ENCODE peak calls at places on chromosomes 12 and 14, in four cellular contexts. U is aorta, X is body of pancreas, Y is foreskin keratinocyte. Q is an unnamed sample.

GRCh38 chr12:53825246-53826081 is 73.7 kb upstream of the CISTR start:
- DNase-seq in X (no peak), U (no peak), Y (no peak), Q (no peak)

GRCh38 chr12:102874819-102875218 is 42.2 kb downstream of the PAH start:
- DNase-seq in U (no peak), X (no peak), Y (no peak), Q (no peak)

GRCh38 chr12:6378709-6379427 is 3.5 kb upstream of the SCNN1A start:
- DNase-seq in Y (no peak), X (no peak), U (no peak), Q (no peak)

GRCh38 chr12:96516472-96517417 is 27.4 kb downstream of the CFAP54 start:
- DNase-seq in U (peak; percentile 88), Y (no peak), X (peak; percentile 81), Q (peak; percentile 90)

GRCh38 chr12:39675263-39675662 is 55.7 kb upstream of the ABCD2 start:
- DNase-seq in Y (no peak), U (no peak), X (no peak), Q (no peak)

GRCh38 chr14:50714452-50715073 is 46.5 kb upstream of the SAV1 start:
- DNase-seq in U (no peak), Y (no peak), X (peak; percentile 17), Q (no peak)

GRCh38 chr12:116123511-116124258 is 153.8 kb downstream of the MED13L start:
- DNase-seq in X (peak; percentile 47), U (no peak), Y (no peak), Q (no peak)

GRCh38 chr14:74618078-74618952 is 6.3 kb upstream of the LTBP2 start:
- DNase-seq in U (no peak), X (peak; percentile 76), Y (peak; percentile 84), Q (peak; percentile 87)

GRCh38 chr12:31323466-31324115 is 2.4 kb downstream of the SINHCAF start:
- DNase-seq in U (peak; percentile 82), Y (peak; percentile 22), X (no peak), Q (peak; percentile 92)

GRCh38 chr14:33432407-33433023 is 493.8 kb downstream of the NPAS3 start:
- DNase-seq in U (no peak), Y (no peak), X (peak; percentile 38), Q (no peak)

GRCh38 chr12:62969695-62970094 is 34.7 kb upstream of the PPM1H start:
- DNase-seq in U (no peak), Y (no peak), X (no peak), Q (no peak)

GRCh38 chr12:5817246-5817645 is 127.8 kb downstream of the ANO2 start:
- DNase-seq in Y (no peak), U (no peak), X (no peak), Q (no peak)

GRCh38 chr12:22409071-22409951 is 74.8 kb upstream of the ST8SIA1 start:
- DNase-seq in X (peak; percentile 8), U (no peak), Y (no peak), Q (peak; percentile 68)

GRCh38 chr14:75469606-75470237 is 41.9 kb downstream of the JDP2 start:
- DNase-seq in X (peak; percentile 95), U (peak; percentile 91), Y (no peak), Q (no peak)

GRCh38 chr14:42057176-42057575 is 450.5 kb downstream of the LRFN5 start:
- DNase-seq in U (no peak), X (no peak), Y (no peak), Q (no peak)

GRCh38 chr14:77892381-77892871 is 92.5 kb downstream of the ADCK1 start:
- DNase-seq in U (no peak), Y (no peak), X (no peak), Q (peak; percentile 29)

GRCh38 chr12:32400114-32400672 is 835 bp downstream of the FGD4 start:
- DNase-seq in U (no peak), Y (no peak), X (no peak), Q (no peak)

DNA sequence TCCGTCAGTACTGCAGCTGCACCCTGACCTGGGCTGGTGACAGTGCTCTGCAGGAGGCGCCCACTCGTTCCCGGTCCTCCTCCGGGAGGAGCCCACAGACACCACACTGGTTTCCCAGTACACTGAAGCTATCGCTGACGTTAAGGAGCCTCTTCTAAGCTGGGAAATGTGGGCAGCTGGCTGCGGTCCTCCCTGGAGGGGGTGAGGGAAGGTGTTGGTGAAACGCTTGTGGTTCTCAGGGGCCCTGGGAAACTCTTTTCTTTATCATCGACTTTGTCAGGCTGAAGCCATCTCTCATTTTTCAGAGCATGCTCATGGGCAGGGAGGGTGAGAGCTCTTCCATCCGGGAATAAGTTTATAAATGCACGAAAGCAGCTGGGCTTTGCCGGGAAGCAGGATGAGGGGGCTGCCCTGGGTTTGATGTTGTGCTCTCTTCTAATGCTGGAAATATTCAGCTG is 176.0 kb downstream of the CHST11 start:
- DNase-seq in X (no peak), U (no peak), Y (no peak), Q (no peak)
- H3K27ac ChIP-seq in X (no peak overlapping the region), U (no peak overlapping the region), Y (no peak overlapping the region), Q (no peak overlapping the region)

DNA sequence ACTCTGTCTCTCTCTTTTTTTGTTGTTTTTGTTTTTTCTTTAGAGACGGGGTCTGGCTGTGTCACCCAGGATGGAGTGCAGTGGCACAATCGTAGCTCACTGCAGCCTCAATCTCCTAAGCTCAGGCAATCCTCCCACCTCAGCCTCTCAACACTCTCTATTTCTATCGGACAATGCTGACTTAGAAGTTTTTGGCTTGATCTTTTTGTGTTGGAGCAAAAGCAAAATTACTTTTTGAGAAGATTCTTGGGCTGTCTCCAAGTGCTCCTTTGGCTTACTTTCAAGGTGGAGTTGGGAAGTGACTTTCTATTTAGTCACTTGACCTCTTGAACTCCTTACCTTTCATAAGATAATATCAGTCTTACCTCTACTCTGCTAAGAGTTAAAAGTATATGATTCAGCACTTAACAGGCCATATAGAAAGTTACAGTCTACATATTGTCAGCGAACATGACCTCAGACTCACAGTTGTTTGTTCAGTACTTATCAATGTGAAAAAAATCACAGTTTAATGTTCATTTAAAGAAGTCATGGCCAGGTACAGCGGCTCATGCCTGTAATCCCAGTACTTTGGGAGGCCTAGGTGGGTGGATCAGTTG is 15.4 kb upstream of the MIA2 start:
- DNase-seq in U (no peak), X (no peak), Y (peak; percentile 79), Q (no peak)
- H3K27ac ChIP-seq in U (no peak overlapping the region), X (no peak overlapping the region), Y (peak overlapping the region; percentile 54), Q (no peak overlapping the region)

GRCh38 chr12:51759695-51760094 is 88.8 kb downstream of the FIGNL2 start:
- DNase-seq in X (no peak), U (no peak), Y (no peak), Q (no peak)
- H3K27ac ChIP-seq in X (no peak overlapping the region), U (no peak overlapping the region), Y (no peak overlapping the region), Q (no peak overlapping the region)

GRCh38 chr14:24436355-24437019 is 6.1 kb downstream of the SDR39U1 start:
- DNase-seq in X (peak; percentile 54), Y (peak; percentile 24), U (no peak), Q (no peak)

GRCh38 chr14:24434676-24435075 is 4.9 kb downstream of the KHNYN start:
- DNase-seq in X (no peak), Y (no peak), U (no peak), Q (no peak)

GRCh38 chr14:24435998-24436354 is 6.2 kb downstream of the KHNYN start:
- DNase-seq in U (no peak), X (no peak), Y (no peak), Q (no peak)

GRCh38 chr14:24437020-24437735 is 5.4 kb downstream of the SDR39U1 start:
- DNase-seq in X (no peak), Y (no peak), U (no peak), Q (no peak)

GRCh38 chr14:24435192-24435810 is 5.5 kb downstream of the KHNYN start:
- DNase-seq in Y (no peak), X (no peak), U (no peak), Q (no peak)
- H3K27ac ChIP-seq in Y (no peak overlapping the region), X (no peak overlapping the region), U (no peak overlapping the region), Q (peak overlapping the region; percentile 99)

Q was measured in spleen.